ENCODE peak calls at places on chromosomes 6 and 20, in nine cellular contexts. L is GM19239; U is lower lobe of right lung; D is choroid plexus epithelial cell; E is CD4-positive, alpha-beta memory T cell; X is GM12878; M is T-cell; J is activated CD8-positive, alpha-beta memory T cell treated with anti-CD3 and anti-CD28 coated beads for 1 hour; W is naive B cell. C is an unnamed sample.

GRCh38 chr6:45949256-45949655 is 66.4 kb downstream of the CLIC5 start:
- DNase-seq in D (peak; percentile 14), X (no peak), W (no peak), L (no peak), U (no peak), E (no peak), J (no peak), M (no peak), C (no peak)

GRCh38 chr6:135181333-135182119 is 418 bp downstream of the MYB start:
- DNase-seq in U (no peak), J (no peak), X (no peak), L (no peak), M (no peak), D (no peak), W (peak; percentile 18), E (peak; percentile 22), C (no peak)

GRCh38 chr6:140671926-140672325 is 1297.5 kb upstream of the CITED2 start:
- DNase-seq in U (no peak), L (no peak), X (no peak), J (no peak), M (no peak), E (peak; percentile 1), W (no peak), D (peak; percentile 11), C (no peak)

GRCh38 chr6:11434565-11435326 is 102.8 kb upstream of the TMEM170B start:
- DNase-seq in L (no peak), M (no peak), D (peak; percentile 96), J (no peak), X (no peak), U (peak; percentile 71), W (no peak), E (no peak), C (no peak)

GRCh38 chr20:24785141-24785924 is 163.7 kb upstream of the CST7 start:
- DNase-seq in U (peak; percentile 41), M (no peak), E (no peak), X (no peak), L (no peak), J (no peak), W (no peak), D (no peak), C (no peak)

GRCh38 chr6:90098637-90099036 is 198.0 kb downstream of the BACH2 start:
- DNase-seq in X (no peak), L (no peak), J (no peak), E (no peak), D (no peak), W (no peak), U (no peak), M (no peak), C (no peak)

GRCh38 chr6:25485820-25486559 is 166.0 kb upstream of the SCGN start:
- DNase-seq in E (no peak), J (no peak), U (no peak), X (no peak), W (no peak), D (no peak), M (no peak), L (no peak), C (no peak)

GRCh38 chr20:9609892-9610502 is 95.6 kb downstream of the LAMP5 start:
- DNase-seq in J (no peak), D (peak; percentile 82), L (no peak), W (no peak), X (peak; percentile 61), M (no peak), E (no peak), U (no peak), C (peak; percentile 76)

GRCh38 chr6:138012682-138013081 is 94.5 kb downstream of the PERP start:
- DNase-seq in J (no peak), U (no peak), D (no peak), W (no peak), L (no peak), E (no peak), X (no peak), M (no peak), C (no peak)

GRCh38 chr20:9392892-9393857 is 121.2 kb upstream of the LAMP5 start:
- DNase-seq in W (no peak), X (no peak), U (peak; percentile 80), E (no peak), L (no peak), J (no peak), D (peak; percentile 81), M (no peak), C (no peak)

GRCh38 chr20:46770330-46771194 is 61.1 kb downstream of the SLC2A10 start:
- DNase-seq in E (no peak), D (peak; percentile 38), W (no peak), X (no peak), L (no peak), M (no peak), J (no peak), U (no peak), C (no peak)

GRCh38 chr20:57647933-57648785 is 27.9 kb upstream of the ZBP1 start:
- DNase-seq in D (no peak), E (no peak), W (no peak), U (peak; percentile 20), J (no peak), L (no peak), X (no peak), M (no peak), C (no peak)

GRCh38 chr6:74166849-74167248 is 470.8 kb downstream of the CD109 start:
- DNase-seq in U (no peak), D (peak; percentile 7), J (no peak), M (no peak), W (no peak), X (no peak), L (no peak), E (no peak), C (no peak)

GRCh38 chr6:117265425-117266266 is at the start of gene VGLL2:
- DNase-seq in W (no peak), E (no peak), M (no peak), X (no peak), D (peak; percentile 27), J (no peak), L (no peak), U (peak; percentile 54), C (no peak)

GRCh38 chr6:13421425-13422057 is 65.9 kb downstream of the GFOD1 start:
- DNase-seq in U (no peak), D (no peak), L (no peak), X (no peak), M (no peak), W (no peak), J (no peak), E (no peak), C (no peak)

GRCh38 chr6:13080462-13081188 is 247.7 kb downstream of the TBC1D7 start:
- DNase-seq in E (no peak), L (no peak), M (no peak), J (no peak), U (no peak), W (no peak), X (no peak), D (no peak), C (no peak)

GRCh38 chr20:32482251-32483220 is 102.6 kb downstream of the NOL4L start:
- DNase-seq in E (peak; percentile 26), U (peak; percentile 78), X (no peak), M (peak; percentile 15), J (no peak), W (peak; percentile 45), D (peak; percentile 31), L (no peak), C (no peak)

GRCh38 chr20:6053776-6054688 is at the start of gene LRRN4:
- DNase-seq in X (no peak), W (no peak), E (no peak), D (no peak), J (no peak), M (no peak), L (no peak), U (no peak), C (no peak)

GRCh38 chr6:18121580-18122127 is 823 bp downstream of the NHLRC1 start:
- DNase-seq in D (no peak), X (no peak), L (no peak), J (no peak), U (peak; percentile 45), W (no peak), M (no peak), E (no peak), C (no peak)

GRCh38 chr20:47088339-47088738 is 193.7 kb downstream of the EYA2 start:
- DNase-seq in X (no peak), L (no peak), U (no peak), E (no peak), D (no peak), M (no peak), W (no peak), J (no peak), C (no peak)

GRCh38 chr6:10641494-10641893 is 52.9 kb downstream of the C6orf52 start:
- DNase-seq in D (no peak), X (no peak), J (no peak), L (no peak), U (no peak), M (no peak), E (no peak), W (no peak), C (no peak)

GRCh38 chr20:12153616-12154015 is 235.9 kb downstream of the BTBD3 start:
- DNase-seq in U (no peak), J (no peak), L (no peak), M (no peak), X (no peak), W (no peak), D (peak; percentile 45), E (no peak), C (no peak)

GRCh38 chr6:166542580-166542912 is 43.9 kb downstream of the RAMACL start:
- DNase-seq in D (no peak), L (no peak), J (no peak), M (no peak), X (no peak), W (no peak), E (no peak), U (no peak), C (no peak)

GRCh38 chr6:20933057-20933792 is 399.0 kb downstream of the CDKAL1 start:
- DNase-seq in M (no peak), W (no peak), E (no peak), X (no peak), J (no peak), U (no peak), D (no peak), L (no peak), C (no peak)

GRCh38 chr6:107982511-107982910 is 24.5 kb upstream of the SEC63 start:
- DNase-seq in D (no peak), E (no peak), J (no peak), U (no peak), W (no peak), L (no peak), M (no peak), X (no peak), C (no peak)

GRCh38 chr20:46970937-46971630 is 76.4 kb downstream of the EYA2 start:
- DNase-seq in U (no peak), J (no peak), D (peak; percentile 87), L (no peak), E (peak; percentile 11), M (no peak), X (no peak), W (no peak), C (no peak)

GRCh38 chr6:36676142-36677058 is 2.1 kb upstream of the CDKN1A start:
- DNase-seq in L (no peak), U (no peak), M (no peak), J (no peak), D (peak; percentile 57), E (no peak), X (no peak), W (no peak), C (no peak)

GRCh38 chr6:104995989-104996617 is 39.2 kb downstream of the LIN28B start:
- DNase-seq in W (no peak), J (no peak), D (peak; percentile 92), X (no peak), M (no peak), L (no peak), E (no peak), U (no peak), C (no peak)

GRCh38 chr20:25204550-25205276 is 9.2 kb downstream of the ENTPD6 start:
- DNase-seq in D (no peak), L (no peak), E (no peak), J (no peak), U (no peak), W (no peak), X (no peak), M (no peak), C (no peak)

GRCh38 chr6:2839195-2839981 is 2.3 kb downstream of the SERPINB1 start:
- DNase-seq in J (no peak), W (no peak), L (no peak), E (no peak), X (no peak), U (no peak), M (no peak), D (peak; percentile 55), C (no peak)